ENCODE peak calls at places on chromosomes 11 and 22, in five cellular contexts. R, X, F, A and N are unnamed samples. For H3K27me3 and H3K4me1, the result is how much of the 10 kb centered on the place peaks cover.

GRCh38 chr22:23067023-23067650 is 3.2 kb upstream of the GNAZ start:
- DNase-seq in R (no peak), F (no peak), A (no peak), X (no peak), N (no peak)

GRCh38 chr11:119357069-119357468 is 10.6 kb upstream of the MFRP start:
- DNase-seq in F (no peak), R (no peak), A (no peak), X (no peak), N (no peak)

GRCh38 chr11:79174045-79175008 is 266.5 kb downstream of the TENM4 start:
- DNase-seq in A (no peak), X (no peak), R (no peak), F (no peak), N (no peak)

GRCh38 chr22:46366801-46367706 is 31.5 kb downstream of the TRMU start:
- DNase-seq in X (no peak), R (no peak), F (no peak), A (peak), N (no peak)

GRCh38 chr11:102469196-102469821 is 16.7 kb upstream of the TMEM123 start:
- DNase-seq in R (no peak), F (no peak), A (no peak), X (no peak), N (no peak)

GRCh38 chr22:47591709-47592108 is 829.3 kb downstream of the TBC1D22A start:
- DNase-seq in X (no peak), F (no peak), R (no peak), A (no peak), N (no peak)

GRCh38 chr22:50208939-50209892 is 8.4 kb downstream of the SELENOO start:
- DNase-seq in A (no peak), X (no peak), F (no peak), R (no peak), N (no peak)

GRCh38 chr11:131311746-131312145 is 58.7 kb upstream of the NTM start:
- DNase-seq in A (no peak), R (no peak), F (no peak), X (no peak), N (no peak)

GRCh38 chr11:131392528-131393255 is 22.3 kb downstream of the NTM start:
- DNase-seq in X (no peak), F (no peak), R (no peak), A (peak), N (no peak)

GRCh38 chr11:94544832-94545640 is 1.3 kb downstream of the FUT4 start:
- DNase-seq in R (no peak), F (no peak), X (peak), A (peak), N (peak)

DNA sequence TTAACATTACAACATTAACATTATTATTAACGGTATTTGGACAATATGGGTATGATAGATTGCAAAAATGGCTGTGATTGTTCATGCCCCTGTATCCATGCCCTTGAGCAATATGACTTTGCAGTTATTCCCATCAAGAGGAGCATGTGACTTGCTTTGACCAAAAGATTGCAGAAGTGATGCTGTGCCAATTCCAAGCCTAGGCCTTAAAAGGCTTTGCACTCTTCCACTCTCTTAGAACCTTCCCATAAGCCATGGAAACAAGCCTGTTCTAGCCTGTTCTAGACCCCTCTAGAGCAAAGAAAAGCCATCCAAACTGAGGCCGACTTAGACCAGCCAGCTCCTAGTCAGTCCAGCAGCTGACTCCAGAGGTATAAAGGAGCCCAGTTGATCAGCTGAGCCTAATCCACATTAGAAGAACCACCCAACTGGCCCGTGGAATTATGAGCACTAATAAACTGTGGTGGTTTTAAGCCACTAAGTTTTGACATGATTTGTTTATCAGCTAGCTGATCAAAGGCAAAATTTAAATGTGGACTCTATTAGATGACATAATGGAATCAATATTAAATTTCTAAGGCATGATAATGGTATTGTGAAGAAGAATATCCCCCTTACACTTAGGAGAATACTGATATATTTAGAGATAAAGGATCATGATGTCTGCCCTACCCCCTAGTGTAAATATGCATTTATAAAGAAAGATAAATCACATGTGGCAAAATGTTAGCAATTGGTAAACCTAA is 28.6 kb downstream of the RAB30 start:
- DNase-seq in R (peak), F (no peak), X (no peak), A (no peak), N (no peak)
- H3K4me3 ChIP-seq in R (no peak), F (no peak), X (no peak), A (no peak), N (no peak)

GRCh38 chr11:116579857-116580727 is 192.7 kb downstream of the BUD13 start:
- DNase-seq in A (peak), X (no peak), F (peak), R (no peak), N (peak)
- H3K27me3 ChIP-seq in A (under half), X (under half), F (under half), R (under half), N (under half)

GRCh38 chr11:34423300-34423699 is 15.4 kb upstream of the CAT start:
- DNase-seq in R (no peak), X (no peak), A (no peak), F (no peak), N (no peak)
- H3K4me1 ChIP-seq in R (under half), X (under half), A (under half), F (under half), N (under half)

GRCh38 chr11:2988361-2988762 is 3.8 kb downstream of the NAP1L4 start:
- DNase-seq in A (peak), R (no peak), F (no peak), X (no peak), N (no peak)
- H3K4me3 ChIP-seq in A (no peak), R (peak), F (no peak), X (peak), N (no peak)

GRCh38 chr11:1448882-1449281 is 37.7 kb downstream of the MOB2 start:
- DNase-seq in X (no peak), A (no peak), F (no peak), R (no peak), N (no peak)
- H3K27me3 ChIP-seq in X (under half), A (under half), F (under half), R (under half), N (under half)

DNA sequence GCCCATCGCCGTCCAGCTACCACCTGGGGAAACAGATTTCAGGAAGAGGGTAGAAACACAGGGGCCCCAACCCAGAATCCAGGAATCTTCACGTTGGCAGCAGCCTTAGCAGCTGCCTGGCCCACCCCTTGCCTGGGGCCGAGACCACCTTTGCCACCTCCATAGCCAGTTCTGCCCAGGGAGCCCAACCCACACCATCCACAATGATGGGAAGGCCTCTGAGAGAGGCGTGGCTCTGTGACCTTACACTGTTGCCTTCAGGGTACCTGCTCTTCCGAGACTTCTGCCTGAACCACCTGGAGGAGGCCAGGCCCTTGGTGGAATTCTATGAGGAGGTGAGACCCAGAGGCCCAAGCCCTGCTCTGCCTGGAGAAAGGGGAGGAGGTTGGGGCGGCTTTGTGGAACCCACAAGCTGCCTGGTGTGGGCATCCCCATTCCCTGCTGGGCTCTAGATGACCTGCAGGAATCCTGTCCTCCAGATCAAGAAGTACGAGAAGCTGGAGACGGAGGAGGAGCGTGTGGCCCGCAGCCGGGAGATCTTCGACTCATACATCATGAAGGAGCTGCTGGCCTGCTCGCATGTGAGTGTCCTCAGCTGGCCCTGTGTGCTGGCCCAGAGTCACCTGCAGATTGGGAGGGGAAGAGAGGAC is 10.0 kb upstream of the ANKRD13D start:
- DNase-seq in R (no peak), F (no peak), X (no peak), A (no peak), N (no peak)
- H3K4me1 ChIP-seq in R (under half), F (under half), X (under half), A (under half), N (under half)

GRCh38 chr22:26428515-26429457 is at the start of gene ASPHD2:
- DNase-seq in R (peak), F (no peak), X (peak), A (peak), N (no peak)

GRCh38 chr22:26432619-26433311 is 3.7 kb downstream of the ASPHD2 start:
- DNase-seq in R (no peak), X (no peak), A (no peak), F (no peak), N (no peak)

GRCh38 chr22:26431151-26431995 is 2.3 kb downstream of the ASPHD2 start:
- DNase-seq in R (no peak), X (no peak), F (no peak), A (peak), N (no peak)

GRCh38 chr22:26429458-26430238 is 588 bp downstream of the ASPHD2 start:
- DNase-seq in A (no peak), R (no peak), F (no peak), X (no peak), N (no peak)

GRCh38 chr22:26430600-26430999 is 1.5 kb downstream of the ASPHD2 start:
- DNase-seq in A (no peak), X (no peak), R (no peak), F (no peak), N (no peak)
- H3K4me3 ChIP-seq in A (no peak), X (no peak), R (no peak), F (no peak), N (no peak)

GRCh38 chr22:19011075-19011474 is 75.0 kb upstream of the PRODH start:
- DNase-seq in F (no peak), X (no peak), R (no peak), A (no peak), N (no peak)
- H3K27me3 ChIP-seq in F (under half), X (under half), R (under half), A (under half), N (under half)